ENCODE peak calls at places on chromosomes 2 and 18, in four cellular contexts. One of them, this sample, is unnamed.

GRCh38 chr2:101500860-101501259 is 25.9 kb upstream of the RFX8 start:
- DNase-seq in GM12878: no peak
- DNase-seq in HepG2: no peak
- DNase-seq in HCT116: no peak
- DNase-seq in this sample: no peak

GRCh38 chr18:69935319-69936190 is 12.1 kb downstream of the CD226 start:
- DNase-seq in HepG2: peak
- DNase-seq in GM12878: peak
- DNase-seq in HCT116: peak
- DNase-seq in this sample: no peak

GRCh38 chr2:222424281-222424728 is at the start of gene SGPP2:
- DNase-seq in HCT116: no peak
- DNase-seq in GM12878: no peak
- DNase-seq in HepG2: no peak
- DNase-seq in this sample: no peak

GRCh38 chr18:32441536-32441935 is 29.1 kb downstream of the GAREM1 start:
- DNase-seq in HCT116: no peak
- DNase-seq in HepG2: no peak
- DNase-seq in GM12878: no peak
- DNase-seq in this sample: no peak

GRCh38 chr2:8015848-8016580 is 665.8 kb upstream of the ID2 start:
- DNase-seq in HCT116: no peak
- DNase-seq in GM12878: no peak
- DNase-seq in HepG2: no peak
- DNase-seq in this sample: no peak

GRCh38 chr2:224716201-224716600 is at the start of gene CCDC195:
- DNase-seq in HepG2: no peak
- DNase-seq in GM12878: no peak
- DNase-seq in HCT116: no peak
- DNase-seq in this sample: no peak

GRCh38 chr2:102703748-102704147 is 58.1 kb upstream of the TMEM182 start:
- DNase-seq in GM12878: no peak
- DNase-seq in HepG2: peak
- DNase-seq in HCT116: peak
- DNase-seq in this sample: peak

GRCh38 chr2:54954705-54955357 is 95.4 kb downstream of the RTN4 start:
- DNase-seq in GM12878: no peak
- DNase-seq in HepG2: no peak
- DNase-seq in HCT116: no peak
- DNase-seq in this sample: no peak

GRCh38 chr18:26089247-26090129 is 925 bp downstream of the SS18 start:
- DNase-seq in GM12878: no peak
- DNase-seq in HCT116: no peak
- DNase-seq in HepG2: peak
- DNase-seq in this sample: no peak

DNA sequence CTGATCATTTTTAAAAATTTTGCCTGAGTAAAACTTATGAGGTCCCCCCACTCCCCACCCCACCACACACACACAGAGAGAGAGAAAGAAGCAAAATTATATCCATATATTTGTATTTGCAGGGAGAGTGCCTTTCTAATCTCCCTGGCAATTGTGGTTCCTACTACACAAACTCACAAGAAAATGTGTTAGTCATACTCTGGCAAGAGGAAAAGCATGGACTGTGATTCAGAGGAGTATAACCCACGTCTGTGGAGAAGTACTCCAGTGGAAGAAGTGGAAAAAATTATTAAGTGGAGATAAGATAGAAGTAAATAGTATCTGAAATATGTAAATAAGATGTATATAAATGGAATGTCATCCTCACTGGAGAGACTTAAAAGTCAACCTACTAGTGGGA is 114.0 kb downstream of the DSEL start:
- DNase-seq in HCT116: no peak
- DNase-seq in HepG2: no peak
- DNase-seq in GM12878: no peak
- DNase-seq in this sample: no peak
- TF ChIP-seq SIN3A in HCT116: no peak
- TF ChIP-seq SIN3A in HepG2: no peak
- TF ChIP-seq SIN3A in GM12878: no peak
- TF ChIP-seq SIN3A in this sample: no peak

DNA sequence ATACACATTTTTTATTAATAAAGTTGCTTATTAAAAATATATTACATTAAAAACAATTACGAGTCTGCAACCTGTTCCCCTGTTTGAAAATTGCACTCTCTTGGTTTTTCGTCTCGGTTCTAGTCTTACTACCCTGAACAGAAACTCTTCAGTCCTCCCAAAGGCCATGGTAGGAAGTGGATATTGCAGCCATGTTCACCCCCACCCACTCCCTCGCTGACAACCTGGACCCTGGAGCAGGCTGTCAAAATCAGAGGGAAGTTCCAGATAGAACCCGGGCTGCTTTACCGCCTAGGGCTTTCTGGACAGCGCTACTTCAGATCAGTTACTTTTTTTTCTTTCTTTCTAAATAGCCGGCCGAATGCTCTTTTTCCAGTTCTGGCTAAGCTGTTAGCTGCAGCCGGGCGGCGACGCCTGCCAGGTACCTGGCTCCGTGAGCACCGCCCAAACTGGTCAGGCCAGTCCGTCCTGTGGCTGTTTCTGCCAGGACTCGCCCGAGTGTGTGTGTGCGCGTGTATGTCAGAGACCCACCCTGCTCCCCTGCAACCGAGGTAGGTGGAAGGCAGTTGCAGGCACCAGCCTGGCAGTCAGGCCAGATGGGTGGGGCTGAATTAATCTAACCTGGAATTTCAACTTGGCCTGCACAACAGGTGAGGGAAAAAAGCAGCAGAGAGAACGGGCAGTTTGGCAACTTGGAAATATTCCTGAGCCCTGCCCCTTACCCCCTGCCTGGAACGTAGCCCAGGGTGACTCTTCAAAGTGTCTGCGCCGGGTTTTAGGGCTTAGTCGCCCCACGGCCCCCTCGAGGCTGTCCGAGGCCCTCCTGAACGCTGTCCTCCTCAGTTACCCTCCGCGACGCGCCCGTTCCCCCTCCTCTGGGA is 1.1 kb upstream of the TET3 start:
- DNase-seq in GM12878: no peak
- DNase-seq in HepG2: peak
- DNase-seq in HCT116: peak
- DNase-seq in this sample: no peak
- TF ChIP-seq POLR2AphosphoS5 in GM12878: no peak
- TF ChIP-seq POLR2AphosphoS5 in HepG2: no peak
- TF ChIP-seq POLR2AphosphoS5 in HCT116: peak
- TF ChIP-seq POLR2AphosphoS5 in this sample: no peak

DNA sequence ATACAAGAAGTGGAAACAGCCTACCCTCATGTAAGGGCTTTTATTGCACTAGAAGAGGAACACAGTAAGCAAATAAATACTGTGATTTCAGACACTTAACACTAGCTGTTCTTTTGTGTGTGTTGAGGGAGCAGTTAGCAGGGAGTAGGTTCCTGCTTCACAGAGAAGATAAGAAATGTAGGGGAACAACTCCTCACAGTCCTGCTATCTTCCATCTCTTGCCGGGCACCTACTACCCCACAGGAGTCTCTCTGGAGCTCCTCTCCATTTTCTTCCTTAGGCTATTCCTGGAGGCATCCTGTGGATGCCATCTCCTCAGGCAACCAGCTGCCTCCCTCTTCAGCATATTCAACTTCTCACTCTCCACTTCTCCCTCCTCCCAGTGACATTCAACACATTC is 145.0 kb downstream of the SRBD1 start:
- DNase-seq in HCT116: no peak
- DNase-seq in HepG2: no peak
- DNase-seq in GM12878: no peak
- DNase-seq in this sample: no peak
- TF ChIP-seq SIN3A in HCT116: no peak
- TF ChIP-seq SIN3A in HepG2: no peak
- TF ChIP-seq SIN3A in GM12878: no peak
- TF ChIP-seq SIN3A in this sample: no peak

DNA sequence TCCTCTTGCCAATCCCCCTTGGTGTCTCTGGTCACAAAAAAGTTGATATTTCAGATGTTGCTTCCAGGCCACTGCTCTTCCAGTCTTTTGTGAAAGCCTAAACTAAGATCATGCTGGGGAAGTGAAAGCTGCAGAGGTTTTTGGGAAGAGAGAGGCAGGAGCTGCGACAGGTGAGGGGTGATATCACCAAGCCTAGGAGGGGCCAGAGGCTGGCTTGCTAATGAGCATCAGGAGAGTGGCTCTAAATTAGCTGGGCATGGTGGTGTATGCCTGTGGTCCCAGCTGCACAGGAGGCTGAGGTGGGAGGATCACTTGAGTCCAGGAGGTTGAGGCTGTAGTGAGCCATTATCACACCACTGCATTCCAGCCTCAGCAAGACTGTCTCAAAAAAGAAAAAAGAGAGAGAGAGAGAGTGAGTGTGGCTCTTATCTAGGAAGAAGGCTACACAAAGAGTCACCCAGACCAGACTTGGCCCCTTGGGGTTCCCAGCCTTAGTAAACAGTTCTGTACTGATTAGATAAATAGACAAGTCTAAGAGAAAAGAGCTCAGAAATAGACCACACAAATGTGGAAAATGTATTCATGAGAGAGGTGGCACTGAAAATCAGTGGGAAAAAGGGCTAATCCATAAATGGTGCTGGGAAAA is 14.6 kb upstream of the CDK5R2 start:
- DNase-seq in GM12878: no peak
- DNase-seq in HCT116: no peak
- DNase-seq in HepG2: no peak
- DNase-seq in this sample: no peak
- TF ChIP-seq POLR2AphosphoS5 in GM12878: no peak
- TF ChIP-seq POLR2AphosphoS5 in HCT116: no peak
- TF ChIP-seq POLR2AphosphoS5 in HepG2: no peak
- TF ChIP-seq POLR2AphosphoS5 in this sample: no peak

This sample was measured in Panc1.